ENCODE peak calls at places on chromosomes 12 and 14, in seven cellular contexts. U is amniotic epithelial cell; F is activated T-helper 1 cell treated with anti-CD3 and anti-CD28 coated beads, Interleukin-2, amount 50 U/mL, for 16 hours; I is GM10248; C is MCF 10A; G is DMS 273 treated with DMSO at 0.1 percent for 48 hours; S is mucosa of gallbladder. V is an unnamed sample.

GRCh38 chr12:104243551-104243950 is 28.0 kb downstream of the TXNRD1 start:
- DNase-seq in U (peak), F (no peak), I (no peak), C (no peak), G (peak), S (no peak), V (no peak)

GRCh38 chr12:107385518-107385917 is 292.2 kb upstream of the CRY1 start:
- DNase-seq in U (peak), F (no peak), I (no peak), C (peak), G (no peak), S (no peak), V (no peak)

GRCh38 chr12:6200266-6201198 is at the start of gene CD9:
- DNase-seq in U (no peak), F (no peak), I (peak), C (peak), G (no peak), S (peak), V (peak)

GRCh38 chr14:22973217-22974032 is 8.9 kb downstream of the AJUBA start:
- DNase-seq in U (peak), F (no peak), I (peak), C (peak), G (peak), S (peak), V (no peak)

GRCh38 chr12:96892104-96892503 is 15.0 kb upstream of the NEDD1 start:
- DNase-seq in U (no peak), F (no peak), I (no peak), C (peak), G (no peak), S (no peak), V (no peak)

GRCh38 chr12:32671930-32672785 is 6.9 kb upstream of the DNM1L start:
- DNase-seq in U (peak), F (no peak), I (peak), C (peak), G (peak), S (peak), V (peak)

GRCh38 chr12:114682101-114682919 is 1.7 kb downstream of the TBX3 start:
- DNase-seq in U (no peak), F (no peak), I (no peak), C (peak), G (no peak), S (no peak), V (no peak)

GRCh38 chr12:117518594-117519270 is 157.3 kb upstream of the NOS1 start:
- DNase-seq in U (no peak), F (no peak), I (no peak), C (peak), G (no peak), S (peak), V (no peak)

GRCh38 chr14:106094654-106095189 is 568.3 kb downstream of the TMEM121 start:
- DNase-seq in U (no peak), F (no peak), I (peak), C (peak), G (no peak), S (no peak), V (no peak)

GRCh38 chr14:22500954-22501353 is 88.1 kb downstream of the DAD1 start:
- DNase-seq in U (no peak), F (no peak), I (no peak), C (no peak), G (no peak), S (no peak), V (no peak)

GRCh38 chr14:20427231-20428009 is 8.5 kb downstream of the KLHL33 start:
- DNase-seq in U (peak), F (no peak), I (peak), C (peak), G (no peak), S (no peak), V (no peak)

GRCh38 chr12:111448831-111449790 is 43.4 kb downstream of the SH2B3 start:
- DNase-seq in U (no peak), F (no peak), I (no peak), C (no peak), G (no peak), S (peak), V (no peak)

GRCh38 chr12:71509705-71510104 is 70.1 kb downstream of the LGR5 start:
- DNase-seq in U (no peak), F (no peak), I (no peak), C (no peak), G (no peak), S (no peak), V (no peak)

GRCh38 chr12:85558684-85559083 is 277.5 kb downstream of the RASSF9 start:
- DNase-seq in U (no peak), F (no peak), I (no peak), C (no peak), G (no peak), S (no peak), V (no peak)

GRCh38 chr12:64400041-64400440 is 4.2 kb upstream of the XPOT start:
- DNase-seq in U (peak), F (no peak), I (no peak), C (peak), G (no peak), S (no peak), V (no peak)

GRCh38 chr12:31749024-31749704 is 20.3 kb upstream of the AMN1 start:
- DNase-seq in U (peak), F (peak), I (peak), C (peak), G (peak), S (peak), V (no peak)

GRCh38 chr14:81329640-81330385 is 70.3 kb downstream of the STON2 start:
- DNase-seq in U (no peak), F (no peak), I (no peak), C (peak), G (no peak), S (no peak), V (no peak)

GRCh38 chr14:104891664-104892500 is 26.8 kb downstream of the CEP170B start:
- DNase-seq in U (no peak), F (no peak), I (no peak), C (no peak), G (no peak), S (no peak), V (no peak)

GRCh38 chr12:68003777-68004176 is 14.5 kb downstream of the IFNG-AS1 start:
- DNase-seq in U (no peak), F (no peak), I (no peak), C (peak), G (no peak), S (no peak), V (no peak)

GRCh38 chr12:10331642-10332239 is 24.1 kb downstream of the KLRD1 start:
- DNase-seq in U (peak), F (no peak), I (peak), C (peak), G (no peak), S (no peak), V (no peak)

GRCh38 chr14:69922198-69922597 is 43.0 kb downstream of the SMOC1 start:
- DNase-seq in U (no peak), F (no peak), I (no peak), C (no peak), G (no peak), S (no peak), V (no peak)

GRCh38 chr12:89454080-89454848 is 70.3 kb downstream of the GALNT4 start:
- DNase-seq in U (peak), F (no peak), I (no peak), C (no peak), G (no peak), S (no peak), V (no peak)

V was measured in NCI-H446 treated with DMSO at 0.1 percent for 48 hours.